ENCODE peak calls at places on chromosome 14, in nine cellular contexts. M is DMS79 treated with DMSO at 0.1 percent for 48 hours; F is naive thymus-derived CD8-positive, alpha-beta T cell; X is GM12891; T is heart left ventricle; J is stimulated activated CD4-positive, alpha-beta T cell treated with anti-CD3 and anti-CD28 coated beads, Interleukin-15, amount 100 ng/mL, for 24 hours; S is substantia nigra; H is choroid plexus epithelial cell; R is neural crest cell. E is an unnamed sample.

GRCh38 chr14:33375781-33376180 is 437.1 kb downstream of the NPAS3 start:
- DNase-seq in M (no peak), F (no peak), X (no peak), T (no peak), J (no peak), S (no peak), H (peak), R (no peak), E (no peak)

GRCh38 chr14:106883218-106883692 is 1356.9 kb downstream of the TMEM121 start:
- DNase-seq in M (no peak), F (peak), X (no peak), T (peak), J (peak), S (no peak), H (peak), R (no peak), E (peak)

GRCh38 chr14:105508069-105508468 is 17.0 kb downstream of the TEDC1 start:
- DNase-seq in M (no peak), F (no peak), X (no peak), T (no peak), J (no peak), S (no peak), H (no peak), R (no peak), E (no peak)

GRCh38 chr14:74457511-74457910 is 31.5 kb upstream of the SYNDIG1L start:
- DNase-seq in M (peak), F (no peak), X (no peak), T (no peak), J (no peak), S (no peak), H (no peak), R (no peak), E (no peak)

GRCh38 chr14:68819260-68819691 is 26.4 kb upstream of the ZFP36L1 start:
- DNase-seq in M (no peak), F (no peak), X (no peak), T (peak), J (peak), S (no peak), H (peak), R (no peak), E (peak)

GRCh38 chr14:40417777-40418401 is 985.7 kb upstream of the FBXO33 start:
- DNase-seq in M (no peak), F (no peak), X (peak), T (no peak), J (peak), S (peak), H (no peak), R (peak), E (no peak)

GRCh38 chr14:24422261-24422660 is 7.2 kb downstream of the CBLN3 start:
- DNase-seq in M (no peak), F (no peak), X (no peak), T (no peak), J (no peak), S (no peak), H (no peak), R (no peak), E (no peak)

GRCh38 chr14:71261206-71261605 is 353.9 kb downstream of the PCNX1 start:
- DNase-seq in M (no peak), F (no peak), X (no peak), T (no peak), J (no peak), S (no peak), H (peak), R (no peak), E (no peak)

GRCh38 chr14:76322594-76323220 is 53.2 kb upstream of the ESRRB start:
- DNase-seq in M (no peak), F (no peak), X (no peak), T (no peak), J (no peak), S (no peak), H (no peak), R (no peak), E (no peak)

GRCh38 chr14:56120091-56120632 is 2.0 kb downstream of the PELI2 start:
- DNase-seq in M (peak), F (no peak), X (no peak), T (no peak), J (no peak), S (no peak), H (peak), R (no peak), E (no peak)

GRCh38 chr14:95359974-95360826 is 40.5 kb upstream of the CLMN start:
- DNase-seq in M (no peak), F (no peak), X (no peak), T (peak), J (no peak), S (peak), H (peak), R (peak), E (no peak)

GRCh38 chr14:50260511-50260910 is 29.1 kb upstream of the SOS2 start:
- DNase-seq in M (no peak), F (no peak), X (peak), T (no peak), J (peak), S (no peak), H (peak), R (no peak), E (no peak)

GRCh38 chr14:50821471-50822464 is 9.2 kb downstream of the NIN start:
- DNase-seq in M (no peak), F (peak), X (no peak), T (no peak), J (peak), S (no peak), H (no peak), R (no peak), E (no peak)

GRCh38 chr14:44914849-44915248 is 46.9 kb downstream of the KLHL28 start:
- DNase-seq in M (no peak), F (no peak), X (no peak), T (no peak), J (no peak), S (no peak), H (peak), R (no peak), E (peak)

GRCh38 chr14:94239416-94239815 is 53.7 kb downstream of the SERPINA10 start:
- DNase-seq in M (no peak), F (no peak), X (no peak), T (no peak), J (no peak), S (no peak), H (no peak), R (no peak), E (no peak)

GRCh38 chr14:59482471-59483331 is 1.5 kb downstream of the L3HYPDH start:
- DNase-seq in M (peak), F (no peak), X (no peak), T (no peak), J (no peak), S (no peak), H (peak), R (no peak), E (peak)

GRCh38 chr14:74684444-74684843 is 28.4 kb downstream of the AREL1 start:
- DNase-seq in M (no peak), F (peak), X (no peak), T (no peak), J (peak), S (no peak), H (no peak), R (no peak), E (no peak)

GRCh38 chr14:23123419-23123818 is 4.4 kb upstream of the CEBPE start:
- DNase-seq in M (peak), F (no peak), X (no peak), T (peak), J (no peak), S (no peak), H (no peak), R (no peak), E (peak)

GRCh38 chr14:76152333-76152681 is 585 bp downstream of the GPATCH2L start:
- DNase-seq in M (peak), F (peak), X (peak), T (peak), J (peak), S (peak), H (peak), R (peak), E (peak)

GRCh38 chr14:64536488-64537245 is 3.9 kb upstream of the HSPA2 start:
- DNase-seq in M (no peak), F (no peak), X (no peak), T (no peak), J (no peak), S (no peak), H (peak), R (no peak), E (no peak)

GRCh38 chr14:104425171-104425681 is 154.3 kb upstream of the C14orf180 start:
- DNase-seq in M (no peak), F (no peak), X (no peak), T (no peak), J (no peak), S (no peak), H (no peak), R (no peak), E (no peak)

GRCh38 chr14:104072586-104072985 is 12.9 kb upstream of the ASPG start:
- DNase-seq in M (no peak), F (no peak), X (no peak), T (no peak), J (no peak), S (no peak), H (no peak), R (no peak), E (no peak)

E was measured in left cardiac atrium.